ENCODE peak calls at places on chromosomes 6 and 20, in six cellular contexts. P, T, S, O, N and J are unnamed samples.

GRCh38 chr6:108735991-108736345 is 112.3 kb upstream of the ARMC2 start:
- DNase-seq in P (peak; percentile 71), T (no peak), S (peak; percentile 59), O (no peak), N (no peak), J (no peak)

GRCh38 chr6:99612551-99613397 is 6.1 kb downstream of the PRDM13 start:
- DNase-seq in P (peak; percentile 59), T (no peak), S (no peak), O (no peak), N (no peak), J (no peak)

GRCh38 chr6:150672792-150673191 is 73.1 kb downstream of the PLEKHG1 start:
- DNase-seq in P (no peak), T (no peak), S (no peak), O (no peak), N (no peak), J (no peak)

GRCh38 chr6:96032646-96033045 is 16.9 kb downstream of the FUT9 start:
- DNase-seq in P (peak; percentile 56), T (no peak), S (no peak), O (no peak), N (no peak), J (no peak)

GRCh38 chr6:108559884-108560462 is 744 bp upstream of the FOXO3 start:
- DNase-seq in P (peak; percentile 96), T (peak; percentile 74), S (no peak), O (peak; percentile 84), N (peak; percentile 85), J (peak; percentile 91)

GRCh38 chr6:101458341-101458740 is 64.8 kb downstream of the GRIK2 start:
- DNase-seq in P (no peak), T (peak; percentile 40), S (peak; percentile 0), O (peak; percentile 11), N (no peak), J (no peak)

GRCh38 chr6:138161434-138162103 is at the start of gene ARFGEF3:
- DNase-seq in P (peak; percentile 65), T (peak; percentile 1), S (no peak), O (peak; percentile 38), N (peak; percentile 42), J (peak; percentile 35)

GRCh38 chr6:11288065-11288464 is 55.6 kb upstream of the NEDD9 start:
- DNase-seq in P (no peak), T (no peak), S (no peak), O (no peak), N (no peak), J (no peak)

GRCh38 chr20:21257192-21257591 is 45.9 kb upstream of the XRN2 start:
- DNase-seq in P (no peak), T (no peak), S (no peak), O (no peak), N (no peak), J (no peak)

GRCh38 chr6:157479464-157480303 is 98.7 kb downstream of the ZDHHC14 start:
- DNase-seq in P (no peak), T (no peak), S (no peak), O (no peak), N (no peak), J (no peak)

GRCh38 chr20:7714549-7714948 is 225.7 kb downstream of the HAO1 start:
- DNase-seq in P (no peak), T (no peak), S (no peak), O (no peak), N (no peak), J (no peak)

GRCh38 chr6:152474341-152474740 is 162.8 kb downstream of the SYNE1 start:
- DNase-seq in P (no peak), T (no peak), S (no peak), O (peak; percentile 25), N (peak; percentile 13), J (no peak)

GRCh38 chr6:26554669-26555504 is 16.7 kb downstream of the HMGN4 start:
- DNase-seq in P (peak; percentile 82), T (peak; percentile 68), S (no peak), O (peak; percentile 62), N (peak; percentile 69), J (peak; percentile 81)

GRCh38 chr6:46267515-46267914 is 96.7 kb upstream of the ENPP5 start:
- DNase-seq in P (no peak), T (no peak), S (no peak), O (no peak), N (no peak), J (no peak)

GRCh38 chr6:31081872-31082271 is 30.5 kb downstream of the C6orf15 start:
- DNase-seq in P (no peak), T (no peak), S (no peak), O (no peak), N (no peak), J (no peak)

GRCh38 chr6:357261-357790 is 34.2 kb upstream of the IRF4 start:
- DNase-seq in P (no peak), T (no peak), S (no peak), O (no peak), N (no peak), J (no peak)
- H3K9ac ChIP-seq in P (no peak overlapping the region), T (no peak overlapping the region), S (no peak overlapping the region), O (no peak overlapping the region), N (no peak overlapping the region), J (no peak overlapping the region)

GRCh38 chr6:42012501-42013133 is 37.7 kb upstream of the TAF8 start:
- DNase-seq in P (no peak), T (no peak), S (no peak), O (peak; percentile 39), N (no peak), J (peak; percentile 30)
- H3K9ac ChIP-seq in P (no peak overlapping the region), T (no peak overlapping the region), S (no peak overlapping the region), O (no peak overlapping the region), N (no peak overlapping the region), J (no peak overlapping the region)

DNA sequence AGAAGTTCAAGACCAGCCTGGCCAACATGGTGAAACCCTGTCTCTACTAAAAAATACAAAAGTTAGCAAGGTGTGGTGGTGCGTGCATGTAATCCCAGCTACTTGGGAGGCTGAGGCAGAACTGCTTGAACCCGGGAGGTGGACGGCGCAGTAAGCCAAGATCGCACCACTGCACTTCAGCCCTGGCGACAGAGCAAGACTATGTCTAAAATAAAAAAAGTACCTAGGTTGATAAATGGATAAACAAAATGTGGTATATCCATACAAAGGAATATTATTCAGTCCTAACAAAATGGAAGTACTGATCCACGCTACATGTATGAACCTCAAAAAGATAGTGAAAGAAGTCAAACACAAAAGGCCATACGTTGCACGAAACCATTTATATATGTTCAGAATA is 1.2 kb upstream of the RPF2 start:
- DNase-seq in P (no peak), T (no peak), S (no peak), O (no peak), N (no peak), J (no peak)
- H3K9ac ChIP-seq in P (no peak overlapping the region), T (peak overlapping the region; percentile 92), S (peak overlapping the region; percentile 84), O (no peak overlapping the region), N (no peak overlapping the region), J (peak overlapping the region; percentile 97)

GRCh38 chr6:35911871-35912653 is 8.8 kb downstream of the SRPK1 start:
- DNase-seq in P (no peak), T (peak; percentile 79), S (no peak), O (peak; percentile 60), N (no peak), J (no peak)
- H3K9ac ChIP-seq in P (no peak overlapping the region), T (no peak overlapping the region), S (no peak overlapping the region), O (no peak overlapping the region), N (no peak overlapping the region), J (no peak overlapping the region)

GRCh38 chr6:37483502-37483901 is 16.2 kb downstream of the CCDC167 start:
- DNase-seq in P (no peak), T (no peak), S (no peak), O (no peak), N (no peak), J (no peak)
- H3K9ac ChIP-seq in P (no peak overlapping the region), T (no peak overlapping the region), S (no peak overlapping the region), O (no peak overlapping the region), N (no peak overlapping the region), J (no peak overlapping the region)